ENCODE peak calls at places on chromosomes 3 and 15, in seven cellular contexts. One of them, this sample, is unnamed.

GRCh38 chr15:69854521-69855171 is 243.1 kb downstream of the TLE3 start:
- DNase-seq in stimulated activated naive CD8-positive, alpha-beta T cell treated with anti-CD3 and anti-CD28 coated beads, Interleukin-15, Interleukin-2, amounts not matched to agents 100 U/mL and 50 U/mL, for 24 hours: no peak
- DNase-seq in cardiac fibroblast: peak
- DNase-seq in stimulated activated CD8-positive, alpha-beta memory T cell treated with anti-CD3 and anti-CD28 coated beads, Interleukin-15, amount 100 ng/mL, for 4 hours: no peak
- DNase-seq in MV-4-11: no peak
- DNase-seq in dorsolateral prefrontal cortex: no peak
- DNase-seq in right atrium auricular region: no peak
- DNase-seq in this sample: no peak

GRCh38 chr3:190514163-190515153 is 573 bp downstream of the IL1RAP start:
- DNase-seq in MV-4-11: no peak
- DNase-seq in stimulated activated CD8-positive, alpha-beta memory T cell treated with anti-CD3 and anti-CD28 coated beads, Interleukin-15, amount 100 ng/mL, for 4 hours: peak
- DNase-seq in dorsolateral prefrontal cortex: peak
- DNase-seq in stimulated activated naive CD8-positive, alpha-beta T cell treated with anti-CD3 and anti-CD28 coated beads, Interleukin-15, Interleukin-2, amounts not matched to agents 100 U/mL and 50 U/mL, for 24 hours: peak
- DNase-seq in cardiac fibroblast: peak
- DNase-seq in right atrium auricular region: peak
- DNase-seq in this sample: peak

GRCh38 chr3:137692803-137693431 is 71.2 kb upstream of the SOX14 start:
- DNase-seq in cardiac fibroblast: no peak
- DNase-seq in dorsolateral prefrontal cortex: no peak
- DNase-seq in right atrium auricular region: no peak
- DNase-seq in MV-4-11: no peak
- DNase-seq in stimulated activated CD8-positive, alpha-beta memory T cell treated with anti-CD3 and anti-CD28 coated beads, Interleukin-15, amount 100 ng/mL, for 4 hours: no peak
- DNase-seq in stimulated activated naive CD8-positive, alpha-beta T cell treated with anti-CD3 and anti-CD28 coated beads, Interleukin-15, Interleukin-2, amounts not matched to agents 100 U/mL and 50 U/mL, for 24 hours: no peak
- DNase-seq in this sample: no peak

GRCh38 chr15:49199666-49200065 is 29.6 kb downstream of the GALK2 start:
- DNase-seq in stimulated activated CD8-positive, alpha-beta memory T cell treated with anti-CD3 and anti-CD28 coated beads, Interleukin-15, amount 100 ng/mL, for 4 hours: no peak
- DNase-seq in MV-4-11: no peak
- DNase-seq in cardiac fibroblast: peak
- DNase-seq in right atrium auricular region: no peak
- DNase-seq in dorsolateral prefrontal cortex: no peak
- DNase-seq in stimulated activated naive CD8-positive, alpha-beta T cell treated with anti-CD3 and anti-CD28 coated beads, Interleukin-15, Interleukin-2, amounts not matched to agents 100 U/mL and 50 U/mL, for 24 hours: no peak
- DNase-seq in this sample: no peak

GRCh38 chr3:171896341-171896740 is 53.2 kb downstream of the TMEM212 start:
- DNase-seq in right atrium auricular region: no peak
- DNase-seq in stimulated activated naive CD8-positive, alpha-beta T cell treated with anti-CD3 and anti-CD28 coated beads, Interleukin-15, Interleukin-2, amounts not matched to agents 100 U/mL and 50 U/mL, for 24 hours: no peak
- DNase-seq in stimulated activated CD8-positive, alpha-beta memory T cell treated with anti-CD3 and anti-CD28 coated beads, Interleukin-15, amount 100 ng/mL, for 4 hours: no peak
- DNase-seq in dorsolateral prefrontal cortex: no peak
- DNase-seq in MV-4-11: no peak
- DNase-seq in cardiac fibroblast: no peak
- DNase-seq in this sample: no peak

GRCh38 chr3:14826069-14826468 is 7.3 kb downstream of the FGD5 start:
- DNase-seq in stimulated activated CD8-positive, alpha-beta memory T cell treated with anti-CD3 and anti-CD28 coated beads, Interleukin-15, amount 100 ng/mL, for 4 hours: no peak
- DNase-seq in stimulated activated naive CD8-positive, alpha-beta T cell treated with anti-CD3 and anti-CD28 coated beads, Interleukin-15, Interleukin-2, amounts not matched to agents 100 U/mL and 50 U/mL, for 24 hours: no peak
- DNase-seq in cardiac fibroblast: no peak
- DNase-seq in MV-4-11: no peak
- DNase-seq in dorsolateral prefrontal cortex: no peak
- DNase-seq in right atrium auricular region: no peak
- DNase-seq in this sample: no peak

GRCh38 chr15:25670025-25670554 is 193.0 kb downstream of the ATP10A start:
- DNase-seq in stimulated activated CD8-positive, alpha-beta memory T cell treated with anti-CD3 and anti-CD28 coated beads, Interleukin-15, amount 100 ng/mL, for 4 hours: no peak
- DNase-seq in right atrium auricular region: peak
- DNase-seq in cardiac fibroblast: peak
- DNase-seq in stimulated activated naive CD8-positive, alpha-beta T cell treated with anti-CD3 and anti-CD28 coated beads, Interleukin-15, Interleukin-2, amounts not matched to agents 100 U/mL and 50 U/mL, for 24 hours: no peak
- DNase-seq in MV-4-11: peak
- DNase-seq in dorsolateral prefrontal cortex: peak
- DNase-seq in this sample: peak

GRCh38 chr3:45936261-45936660 is 7.0 kb upstream of the CXCR6 start:
- DNase-seq in MV-4-11: no peak
- DNase-seq in stimulated activated CD8-positive, alpha-beta memory T cell treated with anti-CD3 and anti-CD28 coated beads, Interleukin-15, amount 100 ng/mL, for 4 hours: no peak
- DNase-seq in stimulated activated naive CD8-positive, alpha-beta T cell treated with anti-CD3 and anti-CD28 coated beads, Interleukin-15, Interleukin-2, amounts not matched to agents 100 U/mL and 50 U/mL, for 24 hours: no peak
- DNase-seq in cardiac fibroblast: no peak
- DNase-seq in dorsolateral prefrontal cortex: no peak
- DNase-seq in right atrium auricular region: no peak
- DNase-seq in this sample: no peak

GRCh38 chr3:149472393-149472792 is 2.1 kb upstream of the TM4SF4 start:
- DNase-seq in right atrium auricular region: no peak
- DNase-seq in MV-4-11: no peak
- DNase-seq in stimulated activated CD8-positive, alpha-beta memory T cell treated with anti-CD3 and anti-CD28 coated beads, Interleukin-15, amount 100 ng/mL, for 4 hours: no peak
- DNase-seq in dorsolateral prefrontal cortex: no peak
- DNase-seq in stimulated activated naive CD8-positive, alpha-beta T cell treated with anti-CD3 and anti-CD28 coated beads, Interleukin-15, Interleukin-2, amounts not matched to agents 100 U/mL and 50 U/mL, for 24 hours: no peak
- DNase-seq in cardiac fibroblast: no peak
- DNase-seq in this sample: no peak

GRCh38 chr3:119160361-119160760 is 13.0 kb upstream of the UPK1B start:
- DNase-seq in stimulated activated naive CD8-positive, alpha-beta T cell treated with anti-CD3 and anti-CD28 coated beads, Interleukin-15, Interleukin-2, amounts not matched to agents 100 U/mL and 50 U/mL, for 24 hours: no peak
- DNase-seq in MV-4-11: no peak
- DNase-seq in dorsolateral prefrontal cortex: no peak
- DNase-seq in right atrium auricular region: no peak
- DNase-seq in cardiac fibroblast: no peak
- DNase-seq in stimulated activated CD8-positive, alpha-beta memory T cell treated with anti-CD3 and anti-CD28 coated beads, Interleukin-15, amount 100 ng/mL, for 4 hours: no peak
- DNase-seq in this sample: no peak

GRCh38 chr3:17740703-17741102 is 1.7 kb downstream of the TBC1D5 start:
- DNase-seq in stimulated activated CD8-positive, alpha-beta memory T cell treated with anti-CD3 and anti-CD28 coated beads, Interleukin-15, amount 100 ng/mL, for 4 hours: no peak
- DNase-seq in cardiac fibroblast: peak
- DNase-seq in right atrium auricular region: no peak
- DNase-seq in stimulated activated naive CD8-positive, alpha-beta T cell treated with anti-CD3 and anti-CD28 coated beads, Interleukin-15, Interleukin-2, amounts not matched to agents 100 U/mL and 50 U/mL, for 24 hours: no peak
- DNase-seq in MV-4-11: peak
- DNase-seq in dorsolateral prefrontal cortex: no peak
- DNase-seq in this sample: no peak

GRCh38 chr15:83285979-83286553 is 1.6 kb upstream of the BNC1 start:
- DNase-seq in cardiac fibroblast: peak
- DNase-seq in MV-4-11: no peak
- DNase-seq in right atrium auricular region: no peak
- DNase-seq in dorsolateral prefrontal cortex: no peak
- DNase-seq in stimulated activated naive CD8-positive, alpha-beta T cell treated with anti-CD3 and anti-CD28 coated beads, Interleukin-15, Interleukin-2, amounts not matched to agents 100 U/mL and 50 U/mL, for 24 hours: no peak
- DNase-seq in stimulated activated CD8-positive, alpha-beta memory T cell treated with anti-CD3 and anti-CD28 coated beads, Interleukin-15, amount 100 ng/mL, for 4 hours: no peak
- DNase-seq in this sample: no peak

GRCh38 chr15:99435138-99435695 is 130.6 kb upstream of the MEF2A start:
- DNase-seq in right atrium auricular region: peak
- DNase-seq in dorsolateral prefrontal cortex: no peak
- DNase-seq in MV-4-11: no peak
- DNase-seq in stimulated activated naive CD8-positive, alpha-beta T cell treated with anti-CD3 and anti-CD28 coated beads, Interleukin-15, Interleukin-2, amounts not matched to agents 100 U/mL and 50 U/mL, for 24 hours: peak
- DNase-seq in stimulated activated CD8-positive, alpha-beta memory T cell treated with anti-CD3 and anti-CD28 coated beads, Interleukin-15, amount 100 ng/mL, for 4 hours: no peak
- DNase-seq in cardiac fibroblast: no peak
- DNase-seq in this sample: peak

GRCh38 chr15:90219421-90220141 is 14.2 kb downstream of the CIB1 start:
- DNase-seq in dorsolateral prefrontal cortex: no peak
- DNase-seq in stimulated activated CD8-positive, alpha-beta memory T cell treated with anti-CD3 and anti-CD28 coated beads, Interleukin-15, amount 100 ng/mL, for 4 hours: no peak
- DNase-seq in cardiac fibroblast: peak
- DNase-seq in stimulated activated naive CD8-positive, alpha-beta T cell treated with anti-CD3 and anti-CD28 coated beads, Interleukin-15, Interleukin-2, amounts not matched to agents 100 U/mL and 50 U/mL, for 24 hours: peak
- DNase-seq in right atrium auricular region: no peak
- DNase-seq in MV-4-11: peak
- DNase-seq in this sample: no peak

GRCh38 chr3:7226393-7226792 is 365.5 kb downstream of the GRM7 start:
- DNase-seq in stimulated activated naive CD8-positive, alpha-beta T cell treated with anti-CD3 and anti-CD28 coated beads, Interleukin-15, Interleukin-2, amounts not matched to agents 100 U/mL and 50 U/mL, for 24 hours: no peak
- DNase-seq in right atrium auricular region: no peak
- DNase-seq in stimulated activated CD8-positive, alpha-beta memory T cell treated with anti-CD3 and anti-CD28 coated beads, Interleukin-15, amount 100 ng/mL, for 4 hours: no peak
- DNase-seq in dorsolateral prefrontal cortex: no peak
- DNase-seq in cardiac fibroblast: no peak
- DNase-seq in MV-4-11: no peak
- DNase-seq in this sample: no peak

GRCh38 chr15:58111718-58112104 is 26.5 kb upstream of the AQP9 start:
- DNase-seq in MV-4-11: no peak
- DNase-seq in stimulated activated naive CD8-positive, alpha-beta T cell treated with anti-CD3 and anti-CD28 coated beads, Interleukin-15, Interleukin-2, amounts not matched to agents 100 U/mL and 50 U/mL, for 24 hours: no peak
- DNase-seq in dorsolateral prefrontal cortex: no peak
- DNase-seq in stimulated activated CD8-positive, alpha-beta memory T cell treated with anti-CD3 and anti-CD28 coated beads, Interleukin-15, amount 100 ng/mL, for 4 hours: no peak
- DNase-seq in cardiac fibroblast: no peak
- DNase-seq in right atrium auricular region: no peak
- DNase-seq in this sample: no peak

GRCh38 chr3:180646187-180646790 is 33.0 kb downstream of the CCDC39 start:
- DNase-seq in dorsolateral prefrontal cortex: no peak
- DNase-seq in stimulated activated CD8-positive, alpha-beta memory T cell treated with anti-CD3 and anti-CD28 coated beads, Interleukin-15, amount 100 ng/mL, for 4 hours: no peak
- DNase-seq in cardiac fibroblast: peak
- DNase-seq in MV-4-11: no peak
- DNase-seq in stimulated activated naive CD8-positive, alpha-beta T cell treated with anti-CD3 and anti-CD28 coated beads, Interleukin-15, Interleukin-2, amounts not matched to agents 100 U/mL and 50 U/mL, for 24 hours: no peak
- DNase-seq in right atrium auricular region: no peak
- DNase-seq in this sample: no peak

GRCh38 chr3:69240651-69241578 is 118.5 kb upstream of the LMOD3 start:
- DNase-seq in dorsolateral prefrontal cortex: no peak
- DNase-seq in right atrium auricular region: no peak
- DNase-seq in cardiac fibroblast: no peak
- DNase-seq in stimulated activated naive CD8-positive, alpha-beta T cell treated with anti-CD3 and anti-CD28 coated beads, Interleukin-15, Interleukin-2, amounts not matched to agents 100 U/mL and 50 U/mL, for 24 hours: no peak
- DNase-seq in MV-4-11: peak
- DNase-seq in stimulated activated CD8-positive, alpha-beta memory T cell treated with anti-CD3 and anti-CD28 coated beads, Interleukin-15, amount 100 ng/mL, for 4 hours: no peak
- DNase-seq in this sample: no peak

GRCh38 chr15:45168751-45169551 is 18.8 kb downstream of the SHF start:
- DNase-seq in dorsolateral prefrontal cortex: no peak
- DNase-seq in MV-4-11: no peak
- DNase-seq in cardiac fibroblast: no peak
- DNase-seq in stimulated activated naive CD8-positive, alpha-beta T cell treated with anti-CD3 and anti-CD28 coated beads, Interleukin-15, Interleukin-2, amounts not matched to agents 100 U/mL and 50 U/mL, for 24 hours: no peak
- DNase-seq in right atrium auricular region: no peak
- DNase-seq in stimulated activated CD8-positive, alpha-beta memory T cell treated with anti-CD3 and anti-CD28 coated beads, Interleukin-15, amount 100 ng/mL, for 4 hours: no peak
- DNase-seq in this sample: no peak

GRCh38 chr15:40506964-40507571 is 36.3 kb downstream of the CHST14 start:
- DNase-seq in dorsolateral prefrontal cortex: peak
- DNase-seq in stimulated activated CD8-positive, alpha-beta memory T cell treated with anti-CD3 and anti-CD28 coated beads, Interleukin-15, amount 100 ng/mL, for 4 hours: peak
- DNase-seq in cardiac fibroblast: peak
- DNase-seq in MV-4-11: peak
- DNase-seq in right atrium auricular region: peak
- DNase-seq in stimulated activated naive CD8-positive, alpha-beta T cell treated with anti-CD3 and anti-CD28 coated beads, Interleukin-15, Interleukin-2, amounts not matched to agents 100 U/mL and 50 U/mL, for 24 hours: peak
- DNase-seq in this sample: peak

GRCh38 chr3:141386611-141387110 is 18.4 kb downstream of the ZBTB38 start:
- DNase-seq in stimulated activated CD8-positive, alpha-beta memory T cell treated with anti-CD3 and anti-CD28 coated beads, Interleukin-15, amount 100 ng/mL, for 4 hours: no peak
- DNase-seq in stimulated activated naive CD8-positive, alpha-beta T cell treated with anti-CD3 and anti-CD28 coated beads, Interleukin-15, Interleukin-2, amounts not matched to agents 100 U/mL and 50 U/mL, for 24 hours: no peak
- DNase-seq in cardiac fibroblast: peak
- DNase-seq in MV-4-11: no peak
- DNase-seq in dorsolateral prefrontal cortex: peak
- DNase-seq in right atrium auricular region: no peak
- DNase-seq in this sample: peak

GRCh38 chr3:2713923-2714322 is 396.3 kb downstream of the IL5RA start:
- DNase-seq in cardiac fibroblast: no peak
- DNase-seq in dorsolateral prefrontal cortex: no peak
- DNase-seq in MV-4-11: no peak
- DNase-seq in right atrium auricular region: no peak
- DNase-seq in stimulated activated naive CD8-positive, alpha-beta T cell treated with anti-CD3 and anti-CD28 coated beads, Interleukin-15, Interleukin-2, amounts not matched to agents 100 U/mL and 50 U/mL, for 24 hours: peak
- DNase-seq in stimulated activated CD8-positive, alpha-beta memory T cell treated with anti-CD3 and anti-CD28 coated beads, Interleukin-15, amount 100 ng/mL, for 4 hours: no peak
- DNase-seq in this sample: no peak

GRCh38 chr3:5115506-5116162 is 6.5 kb upstream of the ARL8B start:
- DNase-seq in dorsolateral prefrontal cortex: no peak
- DNase-seq in MV-4-11: no peak
- DNase-seq in cardiac fibroblast: peak
- DNase-seq in stimulated activated CD8-positive, alpha-beta memory T cell treated with anti-CD3 and anti-CD28 coated beads, Interleukin-15, amount 100 ng/mL, for 4 hours: no peak
- DNase-seq in right atrium auricular region: no peak
- DNase-seq in stimulated activated naive CD8-positive, alpha-beta T cell treated with anti-CD3 and anti-CD28 coated beads, Interleukin-15, Interleukin-2, amounts not matched to agents 100 U/mL and 50 U/mL, for 24 hours: no peak
- DNase-seq in this sample: no peak

GRCh38 chr3:72628065-72628464 is 220.2 kb downstream of the SHQ1 start:
- DNase-seq in MV-4-11: no peak
- DNase-seq in stimulated activated naive CD8-positive, alpha-beta T cell treated with anti-CD3 and anti-CD28 coated beads, Interleukin-15, Interleukin-2, amounts not matched to agents 100 U/mL and 50 U/mL, for 24 hours: no peak
- DNase-seq in right atrium auricular region: no peak
- DNase-seq in cardiac fibroblast: no peak
- DNase-seq in stimulated activated CD8-positive, alpha-beta memory T cell treated with anti-CD3 and anti-CD28 coated beads, Interleukin-15, amount 100 ng/mL, for 4 hours: no peak
- DNase-seq in dorsolateral prefrontal cortex: no peak
- DNase-seq in this sample: no peak

GRCh38 chr3:196339493-196340254 is 1.5 kb upstream of the TM4SF19 start:
- DNase-seq in stimulated activated naive CD8-positive, alpha-beta T cell treated with anti-CD3 and anti-CD28 coated beads, Interleukin-15, Interleukin-2, amounts not matched to agents 100 U/mL and 50 U/mL, for 24 hours: no peak
- DNase-seq in right atrium auricular region: no peak
- DNase-seq in cardiac fibroblast: peak
- DNase-seq in stimulated activated CD8-positive, alpha-beta memory T cell treated with anti-CD3 and anti-CD28 coated beads, Interleukin-15, amount 100 ng/mL, for 4 hours: no peak
- DNase-seq in dorsolateral prefrontal cortex: no peak
- DNase-seq in MV-4-11: peak
- DNase-seq in this sample: no peak

GRCh38 chr3:173893066-173893465 is 495.5 kb downstream of the NLGN1 start:
- DNase-seq in stimulated activated naive CD8-positive, alpha-beta T cell treated with anti-CD3 and anti-CD28 coated beads, Interleukin-15, Interleukin-2, amounts not matched to agents 100 U/mL and 50 U/mL, for 24 hours: no peak
- DNase-seq in stimulated activated CD8-positive, alpha-beta memory T cell treated with anti-CD3 and anti-CD28 coated beads, Interleukin-15, amount 100 ng/mL, for 4 hours: no peak
- DNase-seq in cardiac fibroblast: peak
- DNase-seq in right atrium auricular region: no peak
- DNase-seq in dorsolateral prefrontal cortex: no peak
- DNase-seq in MV-4-11: no peak
- DNase-seq in this sample: no peak

GRCh38 chr3:44970916-44971490 is 5.0 kb downstream of the ZDHHC3 start:
- DNase-seq in MV-4-11: no peak
- DNase-seq in stimulated activated naive CD8-positive, alpha-beta T cell treated with anti-CD3 and anti-CD28 coated beads, Interleukin-15, Interleukin-2, amounts not matched to agents 100 U/mL and 50 U/mL, for 24 hours: no peak
- DNase-seq in right atrium auricular region: no peak
- DNase-seq in dorsolateral prefrontal cortex: no peak
- DNase-seq in cardiac fibroblast: no peak
- DNase-seq in stimulated activated CD8-positive, alpha-beta memory T cell treated with anti-CD3 and anti-CD28 coated beads, Interleukin-15, amount 100 ng/mL, for 4 hours: no peak
- DNase-seq in this sample: no peak

GRCh38 chr3:25515131-25515530 is 87.1 kb downstream of the RARB start:
- DNase-seq in stimulated activated CD8-positive, alpha-beta memory T cell treated with anti-CD3 and anti-CD28 coated beads, Interleukin-15, amount 100 ng/mL, for 4 hours: no peak
- DNase-seq in right atrium auricular region: no peak
- DNase-seq in stimulated activated naive CD8-positive, alpha-beta T cell treated with anti-CD3 and anti-CD28 coated beads, Interleukin-15, Interleukin-2, amounts not matched to agents 100 U/mL and 50 U/mL, for 24 hours: no peak
- DNase-seq in cardiac fibroblast: no peak
- DNase-seq in MV-4-11: no peak
- DNase-seq in dorsolateral prefrontal cortex: no peak
- DNase-seq in this sample: no peak

GRCh38 chr3:125683067-125683844 is 88.0 kb upstream of the OSBPL11 start:
- DNase-seq in stimulated activated naive CD8-positive, alpha-beta T cell treated with anti-CD3 and anti-CD28 coated beads, Interleukin-15, Interleukin-2, amounts not matched to agents 100 U/mL and 50 U/mL, for 24 hours: no peak
- DNase-seq in cardiac fibroblast: no peak
- DNase-seq in right atrium auricular region: no peak
- DNase-seq in dorsolateral prefrontal cortex: no peak
- DNase-seq in MV-4-11: no peak
- DNase-seq in stimulated activated CD8-positive, alpha-beta memory T cell treated with anti-CD3 and anti-CD28 coated beads, Interleukin-15, amount 100 ng/mL, for 4 hours: no peak
- DNase-seq in this sample: peak

GRCh38 chr3:187368251-187368733 is at the start of gene RTP4:
- DNase-seq in stimulated activated naive CD8-positive, alpha-beta T cell treated with anti-CD3 and anti-CD28 coated beads, Interleukin-15, Interleukin-2, amounts not matched to agents 100 U/mL and 50 U/mL, for 24 hours: peak
- DNase-seq in right atrium auricular region: no peak
- DNase-seq in stimulated activated CD8-positive, alpha-beta memory T cell treated with anti-CD3 and anti-CD28 coated beads, Interleukin-15, amount 100 ng/mL, for 4 hours: peak
- DNase-seq in MV-4-11: peak
- DNase-seq in cardiac fibroblast: peak
- DNase-seq in dorsolateral prefrontal cortex: no peak
- DNase-seq in this sample: no peak

GRCh38 chr15:71447328-71448250 is 332.3 kb downstream of the THSD4 start:
- DNase-seq in stimulated activated naive CD8-positive, alpha-beta T cell treated with anti-CD3 and anti-CD28 coated beads, Interleukin-15, Interleukin-2, amounts not matched to agents 100 U/mL and 50 U/mL, for 24 hours: no peak
- DNase-seq in right atrium auricular region: no peak
- DNase-seq in cardiac fibroblast: peak
- DNase-seq in stimulated activated CD8-positive, alpha-beta memory T cell treated with anti-CD3 and anti-CD28 coated beads, Interleukin-15, amount 100 ng/mL, for 4 hours: no peak
- DNase-seq in MV-4-11: no peak
- DNase-seq in dorsolateral prefrontal cortex: no peak
- DNase-seq in this sample: no peak

GRCh38 chr3:159765860-159766294 is 222.8 kb upstream of the IL12A start:
- DNase-seq in cardiac fibroblast: no peak
- DNase-seq in right atrium auricular region: no peak
- DNase-seq in dorsolateral prefrontal cortex: no peak
- DNase-seq in stimulated activated naive CD8-positive, alpha-beta T cell treated with anti-CD3 and anti-CD28 coated beads, Interleukin-15, Interleukin-2, amounts not matched to agents 100 U/mL and 50 U/mL, for 24 hours: no peak
- DNase-seq in stimulated activated CD8-positive, alpha-beta memory T cell treated with anti-CD3 and anti-CD28 coated beads, Interleukin-15, amount 100 ng/mL, for 4 hours: no peak
- DNase-seq in MV-4-11: no peak
- DNase-seq in this sample: no peak

GRCh38 chr3:59243476-59243875 is 193.7 kb upstream of the CFAP20DC start:
- DNase-seq in stimulated activated naive CD8-positive, alpha-beta T cell treated with anti-CD3 and anti-CD28 coated beads, Interleukin-15, Interleukin-2, amounts not matched to agents 100 U/mL and 50 U/mL, for 24 hours: no peak
- DNase-seq in stimulated activated CD8-positive, alpha-beta memory T cell treated with anti-CD3 and anti-CD28 coated beads, Interleukin-15, amount 100 ng/mL, for 4 hours: no peak
- DNase-seq in right atrium auricular region: no peak
- DNase-seq in dorsolateral prefrontal cortex: no peak
- DNase-seq in MV-4-11: no peak
- DNase-seq in cardiac fibroblast: no peak
- DNase-seq in this sample: no peak

GRCh38 chr3:102471001-102471400 is 36.2 kb downstream of the ZPLD1 start:
- DNase-seq in right atrium auricular region: no peak
- DNase-seq in MV-4-11: peak
- DNase-seq in dorsolateral prefrontal cortex: no peak
- DNase-seq in cardiac fibroblast: no peak
- DNase-seq in stimulated activated CD8-positive, alpha-beta memory T cell treated with anti-CD3 and anti-CD28 coated beads, Interleukin-15, amount 100 ng/mL, for 4 hours: no peak
- DNase-seq in stimulated activated naive CD8-positive, alpha-beta T cell treated with anti-CD3 and anti-CD28 coated beads, Interleukin-15, Interleukin-2, amounts not matched to agents 100 U/mL and 50 U/mL, for 24 hours: no peak
- DNase-seq in this sample: no peak